ENCODE peak calls at places on chromosomes 3 and 15, in nine cellular contexts. One of them, this sample, is unnamed.

GRCh38 chr15:41690636-41691035 is 30.4 kb downstream of the MGA start:
- DNase-seq in breast epithelium: no peak
- DNase-seq in CD8-positive, alpha-beta T cell: no peak
- DNase-seq in adrenal gland: no peak
- DNase-seq in PC-9: no peak
- DNase-seq in IMR-90: no peak
- DNase-seq in HAP-1: no peak
- DNase-seq in HFF-Myc: no peak
- DNase-seq in CD4-positive, alpha-beta memory T cell: no peak
- DNase-seq in this sample: no peak

GRCh38 chr15:48360841-48361240 is 29.6 kb downstream of the DUT start:
- DNase-seq in breast epithelium: no peak
- DNase-seq in CD8-positive, alpha-beta T cell: no peak
- DNase-seq in adrenal gland: no peak
- DNase-seq in PC-9: no peak
- DNase-seq in IMR-90: peak; percentile 32
- DNase-seq in HAP-1: no peak
- DNase-seq in HFF-Myc: no peak
- DNase-seq in CD4-positive, alpha-beta memory T cell: no peak
- DNase-seq in this sample: no peak

GRCh38 chr3:172622916-172623700 is 87.8 kb downstream of the NCEH1 start:
- DNase-seq in breast epithelium: no peak
- DNase-seq in CD8-positive, alpha-beta T cell: no peak
- DNase-seq in adrenal gland: peak; percentile 53
- DNase-seq in PC-9: peak; percentile 46
- DNase-seq in IMR-90: peak; percentile 71
- DNase-seq in HAP-1: peak; percentile 57
- DNase-seq in HFF-Myc: no peak
- DNase-seq in CD4-positive, alpha-beta memory T cell: peak; percentile 30
- DNase-seq in this sample: peak; percentile 60

GRCh38 chr3:112931737-112932521 is 43.0 kb downstream of the CD200R1 start:
- DNase-seq in breast epithelium: no peak
- DNase-seq in CD8-positive, alpha-beta T cell: no peak
- DNase-seq in adrenal gland: no peak
- DNase-seq in PC-9: no peak
- DNase-seq in IMR-90: no peak
- DNase-seq in HAP-1: no peak
- DNase-seq in HFF-Myc: no peak
- DNase-seq in CD4-positive, alpha-beta memory T cell: no peak
- DNase-seq in this sample: no peak

GRCh38 chr3:115248274-115248673 is 101.2 kb upstream of the ZBTB20 start:
- DNase-seq in breast epithelium: no peak
- DNase-seq in CD8-positive, alpha-beta T cell: no peak
- DNase-seq in adrenal gland: no peak
- DNase-seq in PC-9: no peak
- DNase-seq in IMR-90: peak; percentile 73
- DNase-seq in HAP-1: no peak
- DNase-seq in HFF-Myc: no peak
- DNase-seq in CD4-positive, alpha-beta memory T cell: no peak
- DNase-seq in this sample: no peak

GRCh38 chr15:100116416-100117190 is 225.2 kb downstream of the ADAMTS17 start:
- DNase-seq in breast epithelium: no peak
- DNase-seq in CD8-positive, alpha-beta T cell: no peak
- DNase-seq in adrenal gland: peak; percentile 58
- DNase-seq in PC-9: no peak
- DNase-seq in IMR-90: no peak
- DNase-seq in HAP-1: no peak
- DNase-seq in HFF-Myc: no peak
- DNase-seq in CD4-positive, alpha-beta memory T cell: no peak
- DNase-seq in this sample: peak; percentile 61

GRCh38 chr15:56919708-56920637 is 1.5 kb downstream of the TCF12 start:
- DNase-seq in breast epithelium: no peak
- DNase-seq in CD8-positive, alpha-beta T cell: peak; percentile 53
- DNase-seq in adrenal gland: peak; percentile 33
- DNase-seq in PC-9: peak; percentile 25
- DNase-seq in IMR-90: peak; percentile 35
- DNase-seq in HAP-1: no peak
- DNase-seq in HFF-Myc: no peak
- DNase-seq in CD4-positive, alpha-beta memory T cell: peak; percentile 14
- DNase-seq in this sample: peak; percentile 65

GRCh38 chr3:113719294-113719693 is 22.9 kb upstream of the USF3 start:
- DNase-seq in breast epithelium: no peak
- DNase-seq in CD8-positive, alpha-beta T cell: no peak
- DNase-seq in adrenal gland: no peak
- DNase-seq in PC-9: no peak
- DNase-seq in IMR-90: no peak
- DNase-seq in HAP-1: no peak
- DNase-seq in HFF-Myc: no peak
- DNase-seq in CD4-positive, alpha-beta memory T cell: no peak
- DNase-seq in this sample: no peak

GRCh38 chr3:194286747-194287146 is 64.4 kb downstream of the CPN2 start:
- DNase-seq in breast epithelium: no peak
- DNase-seq in CD8-positive, alpha-beta T cell: no peak
- DNase-seq in adrenal gland: peak; percentile 13
- DNase-seq in PC-9: no peak
- DNase-seq in IMR-90: no peak
- DNase-seq in HAP-1: peak; percentile 9
- DNase-seq in HFF-Myc: no peak
- DNase-seq in CD4-positive, alpha-beta memory T cell: no peak
- DNase-seq in this sample: no peak

GRCh38 chr3:11544413-11545181 is 99.1 kb downstream of the VGLL4 start:
- DNase-seq in breast epithelium: peak; percentile 51
- DNase-seq in CD8-positive, alpha-beta T cell: no peak
- DNase-seq in adrenal gland: peak; percentile 22
- DNase-seq in PC-9: peak; percentile 29
- DNase-seq in IMR-90: peak; percentile 18
- DNase-seq in HAP-1: no peak
- DNase-seq in HFF-Myc: no peak
- DNase-seq in CD4-positive, alpha-beta memory T cell: no peak
- DNase-seq in this sample: no peak

GRCh38 chr3:10228248-10228950 is 19.9 kb upstream of the TATDN2 start:
- DNase-seq in breast epithelium: no peak
- DNase-seq in CD8-positive, alpha-beta T cell: no peak
- DNase-seq in adrenal gland: no peak
- DNase-seq in PC-9: no peak
- DNase-seq in IMR-90: no peak
- DNase-seq in HAP-1: no peak
- DNase-seq in HFF-Myc: no peak
- DNase-seq in CD4-positive, alpha-beta memory T cell: no peak
- DNase-seq in this sample: peak; percentile 28

GRCh38 chr3:55235416-55235815 is 251.7 kb downstream of the WNT5A start:
- DNase-seq in breast epithelium: no peak
- DNase-seq in CD8-positive, alpha-beta T cell: no peak
- DNase-seq in adrenal gland: no peak
- DNase-seq in PC-9: no peak
- DNase-seq in IMR-90: peak; percentile 60
- DNase-seq in HAP-1: no peak
- DNase-seq in HFF-Myc: no peak
- DNase-seq in CD4-positive, alpha-beta memory T cell: no peak
- DNase-seq in this sample: no peak

GRCh38 chr15:51093865-51094605 is 671 bp downstream of the TNFAIP8L3 start:
- DNase-seq in breast epithelium: no peak
- DNase-seq in CD8-positive, alpha-beta T cell: no peak
- DNase-seq in adrenal gland: peak; percentile 21
- DNase-seq in PC-9: no peak
- DNase-seq in IMR-90: no peak
- DNase-seq in HAP-1: no peak
- DNase-seq in HFF-Myc: no peak
- DNase-seq in CD4-positive, alpha-beta memory T cell: no peak
- DNase-seq in this sample: no peak

GRCh38 chr3:89525597-89525996 is 418.2 kb downstream of the EPHA3 start:
- DNase-seq in breast epithelium: no peak
- DNase-seq in CD8-positive, alpha-beta T cell: no peak
- DNase-seq in adrenal gland: no peak
- DNase-seq in PC-9: no peak
- DNase-seq in IMR-90: no peak
- DNase-seq in HAP-1: peak; percentile 52
- DNase-seq in HFF-Myc: no peak
- DNase-seq in CD4-positive, alpha-beta memory T cell: no peak
- DNase-seq in this sample: no peak

GRCh38 chr15:41981373-41982132 is 9.2 kb upstream of the EHD4 start:
- DNase-seq in breast epithelium: peak; percentile 10
- DNase-seq in CD8-positive, alpha-beta T cell: peak; percentile 21
- DNase-seq in adrenal gland: no peak
- DNase-seq in PC-9: no peak
- DNase-seq in IMR-90: no peak
- DNase-seq in HAP-1: no peak
- DNase-seq in HFF-Myc: no peak
- DNase-seq in CD4-positive, alpha-beta memory T cell: no peak
- DNase-seq in this sample: no peak

GRCh38 chr3:156787926-156788663 is 38.1 kb upstream of the LEKR1 start:
- DNase-seq in breast epithelium: no peak
- DNase-seq in CD8-positive, alpha-beta T cell: no peak
- DNase-seq in adrenal gland: no peak
- DNase-seq in PC-9: peak; percentile 43
- DNase-seq in IMR-90: peak; percentile 97
- DNase-seq in HAP-1: no peak
- DNase-seq in HFF-Myc: peak; percentile 87
- DNase-seq in CD4-positive, alpha-beta memory T cell: no peak
- DNase-seq in this sample: no peak

GRCh38 chr3:124149774-124150173 is 157.8 kb upstream of the ROPN1 start:
- DNase-seq in breast epithelium: no peak
- DNase-seq in CD8-positive, alpha-beta T cell: no peak
- DNase-seq in adrenal gland: no peak
- DNase-seq in PC-9: no peak
- DNase-seq in IMR-90: no peak
- DNase-seq in HAP-1: no peak
- DNase-seq in HFF-Myc: no peak
- DNase-seq in CD4-positive, alpha-beta memory T cell: no peak
- DNase-seq in this sample: no peak

DNA sequence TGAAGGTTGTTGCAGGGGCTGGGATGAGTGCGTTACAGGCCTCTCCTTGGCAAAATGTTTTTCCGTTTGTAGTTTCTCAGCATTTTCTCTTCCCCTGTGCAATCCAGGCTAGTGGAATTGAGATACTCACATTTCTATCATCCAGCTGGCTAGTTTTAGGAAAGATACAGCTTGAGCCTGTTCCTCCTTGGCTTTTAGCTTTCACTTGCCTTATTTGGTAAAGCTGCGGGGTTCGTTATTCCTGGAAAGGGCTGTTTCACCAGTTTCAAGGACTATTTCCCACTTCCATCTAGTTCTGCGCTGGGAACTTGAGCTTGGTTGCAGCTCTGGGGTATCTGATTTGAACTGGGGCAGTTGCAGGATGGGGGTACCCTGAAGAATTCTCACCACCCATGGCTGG is 90.3 kb downstream of the ITPR1 start:
- DNase-seq in breast epithelium: no peak
- DNase-seq in CD8-positive, alpha-beta T cell: no peak
- DNase-seq in adrenal gland: no peak
- DNase-seq in PC-9: no peak
- DNase-seq in IMR-90: peak; percentile 24
- DNase-seq in HAP-1: no peak
- DNase-seq in HFF-Myc: no peak
- DNase-seq in CD4-positive, alpha-beta memory T cell: no peak
- DNase-seq in this sample: no peak
- H3K4me3 ChIP-seq in breast epithelium: peak overlapping the region; percentile 53
- H3K4me3 ChIP-seq in CD8-positive, alpha-beta T cell: no peak overlapping the region
- H3K4me3 ChIP-seq in adrenal gland: no peak overlapping the region
- H3K4me3 ChIP-seq in PC-9: no peak overlapping the region
- H3K4me3 ChIP-seq in IMR-90: peak overlapping the region; percentile 2
- H3K4me3 ChIP-seq in HAP-1: no peak overlapping the region
- H3K4me3 ChIP-seq in HFF-Myc: no peak overlapping the region
- H3K4me3 ChIP-seq in CD4-positive, alpha-beta memory T cell: no peak overlapping the region
- H3K4me3 ChIP-seq in this sample: no peak overlapping the region

GRCh38 chr15:65777053-65777452 is 15.0 kb downstream of the DENND4A start:
- DNase-seq in breast epithelium: no peak
- DNase-seq in CD8-positive, alpha-beta T cell: no peak
- DNase-seq in adrenal gland: no peak
- DNase-seq in PC-9: no peak
- DNase-seq in IMR-90: no peak
- DNase-seq in HAP-1: no peak
- DNase-seq in HFF-Myc: no peak
- DNase-seq in CD4-positive, alpha-beta memory T cell: no peak
- DNase-seq in this sample: no peak
- H3K4me3 ChIP-seq in breast epithelium: no peak overlapping the region
- H3K4me3 ChIP-seq in CD8-positive, alpha-beta T cell: no peak overlapping the region
- H3K4me3 ChIP-seq in adrenal gland: no peak overlapping the region
- H3K4me3 ChIP-seq in PC-9: no peak overlapping the region
- H3K4me3 ChIP-seq in IMR-90: no peak overlapping the region
- H3K4me3 ChIP-seq in HAP-1: no peak overlapping the region
- H3K4me3 ChIP-seq in HFF-Myc: no peak overlapping the region
- H3K4me3 ChIP-seq in CD4-positive, alpha-beta memory T cell: no peak overlapping the region
- H3K4me3 ChIP-seq in this sample: no peak overlapping the region

DNA sequence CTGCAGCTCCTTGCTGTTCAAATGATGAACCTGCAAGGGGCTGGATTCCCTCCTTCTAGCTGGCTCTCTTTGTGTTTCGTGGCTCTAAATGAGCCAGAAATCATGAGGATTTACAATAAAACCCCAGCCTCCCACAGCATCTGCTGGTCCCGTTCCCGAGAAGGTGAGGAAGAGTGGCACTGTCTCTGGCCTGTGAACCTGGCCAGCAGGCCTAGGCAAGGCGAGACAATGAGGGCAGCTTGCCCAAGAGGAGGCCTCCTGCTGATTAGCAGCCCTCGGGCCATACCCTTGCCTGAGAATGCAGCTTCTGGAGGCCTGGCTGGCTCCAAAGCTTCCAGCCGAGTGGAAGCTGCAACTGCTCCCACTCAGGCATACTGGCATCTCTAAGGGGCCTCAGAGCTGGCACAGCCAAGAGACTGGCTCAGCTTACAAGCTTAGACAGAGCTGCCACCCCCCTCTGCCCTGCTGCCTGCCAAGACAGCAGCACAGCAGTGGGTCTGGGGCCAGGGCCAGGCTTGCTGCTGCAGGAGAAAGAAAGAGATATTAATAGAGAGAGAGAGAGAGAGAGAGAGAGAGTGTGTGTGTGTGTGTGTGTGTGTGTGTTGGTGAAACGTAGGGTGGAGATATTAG is 76.5 kb downstream of the HMG20A start:
- DNase-seq in breast epithelium: peak; percentile 69
- DNase-seq in CD8-positive, alpha-beta T cell: no peak
- DNase-seq in adrenal gland: peak; percentile 69
- DNase-seq in PC-9: peak; percentile 73
- DNase-seq in IMR-90: no peak
- DNase-seq in HAP-1: no peak
- DNase-seq in HFF-Myc: no peak
- DNase-seq in CD4-positive, alpha-beta memory T cell: no peak
- DNase-seq in this sample: no peak
- H3K4me3 ChIP-seq in breast epithelium: peak overlapping the region; percentile 50
- H3K4me3 ChIP-seq in CD8-positive, alpha-beta T cell: no peak overlapping the region
- H3K4me3 ChIP-seq in adrenal gland: no peak overlapping the region
- H3K4me3 ChIP-seq in PC-9: no peak overlapping the region
- H3K4me3 ChIP-seq in IMR-90: no peak overlapping the region
- H3K4me3 ChIP-seq in HAP-1: no peak overlapping the region
- H3K4me3 ChIP-seq in HFF-Myc: peak overlapping the region; percentile 12
- H3K4me3 ChIP-seq in CD4-positive, alpha-beta memory T cell: no peak overlapping the region
- H3K4me3 ChIP-seq in this sample: no peak overlapping the region

DNA sequence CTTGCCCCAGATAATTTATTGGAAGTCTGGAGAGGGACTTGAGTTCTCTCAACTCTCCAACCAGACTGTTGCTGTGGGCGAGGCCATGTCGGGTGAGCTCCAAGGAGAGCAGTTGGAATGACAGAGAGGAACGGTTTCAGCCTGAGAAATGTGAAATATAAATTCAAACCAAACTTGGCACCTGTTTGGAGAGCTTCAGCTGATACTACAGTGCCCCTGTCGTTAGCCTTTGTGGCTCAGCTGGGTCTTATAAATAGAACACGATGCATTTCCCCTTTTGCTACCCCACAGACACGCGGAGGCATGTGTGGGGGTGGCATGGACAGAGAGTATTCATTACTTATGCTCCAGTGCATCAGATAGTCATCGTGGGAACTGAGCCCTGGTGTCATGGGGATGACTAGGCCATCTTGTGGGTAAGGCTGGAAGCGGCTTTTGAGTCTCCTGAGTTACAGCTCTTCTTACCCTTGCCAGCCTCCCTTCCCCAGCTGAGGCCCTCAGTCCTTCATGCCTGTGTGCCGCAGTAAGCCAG is 15.6 kb downstream of the SMAD3 start:
- DNase-seq in breast epithelium: no peak
- DNase-seq in CD8-positive, alpha-beta T cell: no peak
- DNase-seq in adrenal gland: no peak
- DNase-seq in PC-9: no peak
- DNase-seq in IMR-90: peak; percentile 84
- DNase-seq in HAP-1: no peak
- DNase-seq in HFF-Myc: no peak
- DNase-seq in CD4-positive, alpha-beta memory T cell: no peak
- DNase-seq in this sample: peak; percentile 52
- H3K4me3 ChIP-seq in breast epithelium: peak overlapping the region; percentile 29
- H3K4me3 ChIP-seq in CD8-positive, alpha-beta T cell: no peak overlapping the region
- H3K4me3 ChIP-seq in adrenal gland: no peak overlapping the region
- H3K4me3 ChIP-seq in PC-9: no peak overlapping the region
- H3K4me3 ChIP-seq in IMR-90: no peak overlapping the region
- H3K4me3 ChIP-seq in HAP-1: no peak overlapping the region
- H3K4me3 ChIP-seq in HFF-Myc: no peak overlapping the region
- H3K4me3 ChIP-seq in CD4-positive, alpha-beta memory T cell: no peak overlapping the region
- H3K4me3 ChIP-seq in this sample: no peak overlapping the region